ENCODE peak calls at places on chromosomes 11 and 22, in six cellular contexts. One of them, this sample, is unnamed.

GRCh38 chr11:11265994-11266606 is 87.0 kb downstream of the CSNK2A3 start:
- DNase-seq in fibroblast of lung: no peak
- DNase-seq in prostate gland: peak; percentile 19
- DNase-seq in esophagus squamous epithelium: no peak
- DNase-seq in mesendoderm: peak; percentile 67
- DNase-seq in body of pancreas: peak; percentile 53
- DNase-seq in this sample: peak; percentile 59

GRCh38 chr11:7575841-7576451 is 62.1 kb downstream of the PPFIBP2 start:
- DNase-seq in fibroblast of lung: no peak
- DNase-seq in prostate gland: peak; percentile 62
- DNase-seq in esophagus squamous epithelium: no peak
- DNase-seq in mesendoderm: peak; percentile 56
- DNase-seq in body of pancreas: no peak
- DNase-seq in this sample: peak; percentile 59

GRCh38 chr11:72012897-72013721 is 14.4 kb downstream of the IL18BP start:
- DNase-seq in fibroblast of lung: peak; percentile 85
- DNase-seq in prostate gland: peak; percentile 79
- DNase-seq in esophagus squamous epithelium: no peak
- DNase-seq in mesendoderm: peak; percentile 68
- DNase-seq in body of pancreas: peak; percentile 59
- DNase-seq in this sample: peak; percentile 87

GRCh38 chr11:61733120-61733978 is 19.1 kb upstream of the MYRF start:
- DNase-seq in fibroblast of lung: peak; percentile 84
- DNase-seq in prostate gland: peak; percentile 88
- DNase-seq in esophagus squamous epithelium: peak; percentile 9
- DNase-seq in mesendoderm: peak; percentile 78
- DNase-seq in body of pancreas: peak; percentile 89
- DNase-seq in this sample: peak; percentile 92

GRCh38 chr11:96393753-96394348 is 4.0 kb downstream of the JRKL start:
- DNase-seq in fibroblast of lung: peak; percentile 66
- DNase-seq in prostate gland: no peak
- DNase-seq in esophagus squamous epithelium: no peak
- DNase-seq in mesendoderm: peak; percentile 45
- DNase-seq in body of pancreas: no peak
- DNase-seq in this sample: no peak

GRCh38 chr11:68839953-68840641 is 1.6 kb downstream of the CPT1A start:
- DNase-seq in fibroblast of lung: no peak
- DNase-seq in prostate gland: no peak
- DNase-seq in esophagus squamous epithelium: no peak
- DNase-seq in mesendoderm: peak; percentile 54
- DNase-seq in body of pancreas: no peak
- DNase-seq in this sample: no peak

GRCh38 chr11:17691550-17691949 is 27.8 kb upstream of the MYOD1 start:
- DNase-seq in fibroblast of lung: no peak
- DNase-seq in prostate gland: no peak
- DNase-seq in esophagus squamous epithelium: no peak
- DNase-seq in mesendoderm: no peak
- DNase-seq in body of pancreas: no peak
- DNase-seq in this sample: no peak

GRCh38 chr11:35619030-35619753 is 932 bp downstream of the FJX1 start:
- DNase-seq in fibroblast of lung: peak; percentile 46
- DNase-seq in prostate gland: no peak
- DNase-seq in esophagus squamous epithelium: no peak
- DNase-seq in mesendoderm: peak; percentile 81
- DNase-seq in body of pancreas: peak; percentile 42
- DNase-seq in this sample: peak; percentile 48

GRCh38 chr11:70155386-70155785 is 47.7 kb upstream of the FADD start:
- DNase-seq in fibroblast of lung: peak; percentile 15
- DNase-seq in prostate gland: peak; percentile 79
- DNase-seq in esophagus squamous epithelium: no peak
- DNase-seq in mesendoderm: no peak
- DNase-seq in body of pancreas: no peak
- DNase-seq in this sample: no peak

GRCh38 chr11:235180-235997 is 753 bp downstream of the SIRT3 start:
- DNase-seq in fibroblast of lung: peak; percentile 20
- DNase-seq in prostate gland: no peak
- DNase-seq in esophagus squamous epithelium: no peak
- DNase-seq in mesendoderm: no peak
- DNase-seq in body of pancreas: no peak
- DNase-seq in this sample: peak; percentile 42

GRCh38 chr11:46649180-46649738 is 31.9 kb downstream of the ATG13 start:
- DNase-seq in fibroblast of lung: peak; percentile 97
- DNase-seq in prostate gland: peak; percentile 39
- DNase-seq in esophagus squamous epithelium: no peak
- DNase-seq in mesendoderm: peak; percentile 58
- DNase-seq in body of pancreas: no peak
- DNase-seq in this sample: no peak

GRCh38 chr22:33337524-33337923 is 279.3 kb upstream of the SYN3 start:
- DNase-seq in fibroblast of lung: no peak
- DNase-seq in prostate gland: peak; percentile 10
- DNase-seq in esophagus squamous epithelium: no peak
- DNase-seq in mesendoderm: no peak
- DNase-seq in body of pancreas: peak; percentile 24
- DNase-seq in this sample: no peak

GRCh38 chr11:135074397-135074998 is 662.5 kb upstream of the B3GAT1 start:
- DNase-seq in fibroblast of lung: no peak
- DNase-seq in prostate gland: no peak
- DNase-seq in esophagus squamous epithelium: no peak
- DNase-seq in mesendoderm: peak; percentile 46
- DNase-seq in body of pancreas: no peak
- DNase-seq in this sample: no peak

GRCh38 chr11:12689029-12689755 is 15.0 kb downstream of the TEAD1 start:
- DNase-seq in fibroblast of lung: no peak
- DNase-seq in prostate gland: no peak
- DNase-seq in esophagus squamous epithelium: no peak
- DNase-seq in mesendoderm: no peak
- DNase-seq in body of pancreas: no peak
- DNase-seq in this sample: no peak

GRCh38 chr11:133337905-133338536 is 194.3 kb downstream of the OPCML start:
- DNase-seq in fibroblast of lung: no peak
- DNase-seq in prostate gland: no peak
- DNase-seq in esophagus squamous epithelium: no peak
- DNase-seq in mesendoderm: peak; percentile 67
- DNase-seq in body of pancreas: no peak
- DNase-seq in this sample: no peak

GRCh38 chr11:74338963-74339362 is 27.5 kb upstream of the P4HA3 start:
- DNase-seq in fibroblast of lung: no peak
- DNase-seq in prostate gland: no peak
- DNase-seq in esophagus squamous epithelium: no peak
- DNase-seq in mesendoderm: no peak
- DNase-seq in body of pancreas: peak; percentile 25
- DNase-seq in this sample: no peak

GRCh38 chr11:66595245-66595904 is 2.4 kb downstream of the CCS start:
- DNase-seq in fibroblast of lung: peak; percentile 87
- DNase-seq in prostate gland: no peak
- DNase-seq in esophagus squamous epithelium: no peak
- DNase-seq in mesendoderm: no peak
- DNase-seq in body of pancreas: peak; percentile 37
- DNase-seq in this sample: no peak

GRCh38 chr11:22787565-22788162 is 41.9 kb downstream of the SVIP start:
- DNase-seq in fibroblast of lung: peak; percentile 53
- DNase-seq in prostate gland: peak; percentile 6
- DNase-seq in esophagus squamous epithelium: no peak
- DNase-seq in mesendoderm: peak; percentile 51
- DNase-seq in body of pancreas: peak; percentile 26
- DNase-seq in this sample: no peak

GRCh38 chr11:131217313-131218297 is 152.8 kb upstream of the NTM start:
- DNase-seq in fibroblast of lung: peak; percentile 11
- DNase-seq in prostate gland: no peak
- DNase-seq in esophagus squamous epithelium: no peak
- DNase-seq in mesendoderm: peak; percentile 45
- DNase-seq in body of pancreas: no peak
- DNase-seq in this sample: no peak

GRCh38 chr11:76321820-76322524 is 59.0 kb downstream of the THAP12 start:
- DNase-seq in fibroblast of lung: no peak
- DNase-seq in prostate gland: no peak
- DNase-seq in esophagus squamous epithelium: no peak
- DNase-seq in mesendoderm: no peak
- DNase-seq in body of pancreas: peak; percentile 70
- DNase-seq in this sample: no peak

GRCh38 chr11:76322593-76323341 is 58.2 kb downstream of the THAP12 start:
- DNase-seq in fibroblast of lung: no peak
- DNase-seq in prostate gland: no peak
- DNase-seq in esophagus squamous epithelium: no peak
- DNase-seq in mesendoderm: peak; percentile 16
- DNase-seq in body of pancreas: no peak
- DNase-seq in this sample: peak; percentile 32

GRCh38 chr11:76323804-76324203 is 57.1 kb downstream of the THAP12 start:
- DNase-seq in fibroblast of lung: no peak
- DNase-seq in prostate gland: no peak
- DNase-seq in esophagus squamous epithelium: no peak
- DNase-seq in mesendoderm: no peak
- DNase-seq in body of pancreas: no peak
- DNase-seq in this sample: no peak

GRCh38 chr11:76320929-76321328 is 60.0 kb downstream of the THAP12 start:
- DNase-seq in fibroblast of lung: no peak
- DNase-seq in prostate gland: no peak
- DNase-seq in esophagus squamous epithelium: no peak
- DNase-seq in mesendoderm: no peak
- DNase-seq in body of pancreas: no peak
- DNase-seq in this sample: no peak

DNA sequence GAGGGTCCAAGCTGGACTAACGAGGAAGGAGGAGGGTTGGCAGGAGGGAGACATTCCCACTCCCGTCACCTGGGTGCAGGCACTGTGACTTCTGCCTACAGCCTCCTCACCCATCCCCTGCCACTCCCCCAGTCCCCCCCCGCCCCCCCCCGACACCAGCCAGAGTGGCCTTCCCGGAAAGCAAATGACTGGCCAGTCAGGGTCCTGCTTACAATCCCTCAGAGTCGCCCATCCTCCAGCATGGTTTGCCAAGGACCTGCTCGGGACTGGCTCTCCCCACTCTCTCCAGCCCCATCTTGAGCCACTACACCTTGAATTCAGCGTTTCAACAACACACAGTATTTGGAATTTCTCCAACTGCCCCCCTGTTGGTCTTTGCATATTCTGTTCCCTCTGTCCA is 59.6 kb downstream of the THAP12 start:
- DNase-seq in fibroblast of lung: no peak
- DNase-seq in prostate gland: no peak
- DNase-seq in esophagus squamous epithelium: no peak
- DNase-seq in mesendoderm: no peak
- DNase-seq in body of pancreas: peak; percentile 43
- DNase-seq in this sample: no peak
- H3K4me3 ChIP-seq in fibroblast of lung: no peak overlapping the region
- H3K4me3 ChIP-seq in prostate gland: peak overlapping the region; percentile 9
- H3K4me3 ChIP-seq in esophagus squamous epithelium: no peak overlapping the region
- H3K4me3 ChIP-seq in mesendoderm: no peak overlapping the region
- H3K4me3 ChIP-seq in body of pancreas: peak overlapping the region; percentile 67
- H3K4me3 ChIP-seq in this sample: no peak overlapping the region

GRCh38 chr11:58578136-58578634 is 678 bp upstream of the ZFP91 start:
- DNase-seq in fibroblast of lung: peak; percentile 99
- DNase-seq in prostate gland: peak; percentile 96
- DNase-seq in esophagus squamous epithelium: peak; percentile 82
- DNase-seq in mesendoderm: peak; percentile 99
- DNase-seq in body of pancreas: peak; percentile 97
- DNase-seq in this sample: peak; percentile 97

GRCh38 chr11:58578635-58579191 is at the start of gene ZFP91:
- DNase-seq in fibroblast of lung: peak; percentile 98
- DNase-seq in prostate gland: peak; percentile 98
- DNase-seq in esophagus squamous epithelium: peak; percentile 94
- DNase-seq in mesendoderm: peak; percentile 99
- DNase-seq in body of pancreas: peak; percentile 98
- DNase-seq in this sample: peak; percentile 99

GRCh38 chr11:58577441-58578135 is 1.3 kb upstream of the ZFP91 start:
- DNase-seq in fibroblast of lung: peak; percentile 74
- DNase-seq in prostate gland: no peak
- DNase-seq in esophagus squamous epithelium: peak; percentile 75
- DNase-seq in mesendoderm: no peak
- DNase-seq in body of pancreas: no peak
- DNase-seq in this sample: peak; percentile 78

GRCh38 chr11:58575377-58576020 is at the start of gene LPXN:
- DNase-seq in fibroblast of lung: no peak
- DNase-seq in prostate gland: no peak
- DNase-seq in esophagus squamous epithelium: no peak
- DNase-seq in mesendoderm: no peak
- DNase-seq in body of pancreas: no peak
- DNase-seq in this sample: no peak

GRCh38 chr11:58576792-58577440 is 1.3 kb upstream of the LPXN start:
- DNase-seq in fibroblast of lung: peak; percentile 62
- DNase-seq in prostate gland: no peak
- DNase-seq in esophagus squamous epithelium: no peak
- DNase-seq in mesendoderm: peak; percentile 14
- DNase-seq in body of pancreas: no peak
- DNase-seq in this sample: no peak
- H3K4me1 ChIP-seq in fibroblast of lung: peaks cover 29% of the 10 kb centered on the region
- H3K4me1 ChIP-seq in prostate gland: peaks cover 3% of the 10 kb centered on the region
- H3K4me1 ChIP-seq in esophagus squamous epithelium: peaks cover 16% of the 10 kb centered on the region
- H3K4me1 ChIP-seq in mesendoderm: no peaks in the 10 kb centered on the region
- H3K4me1 ChIP-seq in body of pancreas: peaks cover 57% of the 10 kb centered on the region
- H3K4me1 ChIP-seq in this sample: peaks cover 4% of the 10 kb centered on the region

GRCh38 chr11:122115520-122116343 is at the start of gene BLID:
- DNase-seq in fibroblast of lung: peak; percentile 44
- DNase-seq in prostate gland: peak; percentile 70
- DNase-seq in esophagus squamous epithelium: no peak
- DNase-seq in mesendoderm: peak; percentile 70
- DNase-seq in body of pancreas: peak; percentile 26
- DNase-seq in this sample: no peak

GRCh38 chr11:122116591-122116990 is 576 bp upstream of the BLID start:
- DNase-seq in fibroblast of lung: no peak
- DNase-seq in prostate gland: no peak
- DNase-seq in esophagus squamous epithelium: no peak
- DNase-seq in mesendoderm: no peak
- DNase-seq in body of pancreas: no peak
- DNase-seq in this sample: no peak

GRCh38 chr11:122123258-122123929 is 7.4 kb upstream of the BLID start:
- DNase-seq in fibroblast of lung: peak; percentile 54
- DNase-seq in prostate gland: no peak
- DNase-seq in esophagus squamous epithelium: no peak
- DNase-seq in mesendoderm: no peak
- DNase-seq in body of pancreas: no peak
- DNase-seq in this sample: no peak

GRCh38 chr11:122122179-122122578 is 6.2 kb upstream of the BLID start:
- DNase-seq in fibroblast of lung: no peak
- DNase-seq in prostate gland: no peak
- DNase-seq in esophagus squamous epithelium: no peak
- DNase-seq in mesendoderm: no peak
- DNase-seq in body of pancreas: no peak
- DNase-seq in this sample: no peak

GRCh38 chr11:122120096-122120495 is 4.1 kb upstream of the BLID start:
- DNase-seq in fibroblast of lung: no peak
- DNase-seq in prostate gland: no peak
- DNase-seq in esophagus squamous epithelium: no peak
- DNase-seq in mesendoderm: no peak
- DNase-seq in body of pancreas: no peak
- DNase-seq in this sample: no peak
- H3K36me3 ChIP-seq in fibroblast of lung: peaks cover 16% of the 10 kb centered on the region
- H3K36me3 ChIP-seq in prostate gland: no peaks in the 10 kb centered on the region
- H3K36me3 ChIP-seq in esophagus squamous epithelium: no peaks in the 10 kb centered on the region
- H3K36me3 ChIP-seq in mesendoderm: no peaks in the 10 kb centered on the region
- H3K36me3 ChIP-seq in body of pancreas: no peaks in the 10 kb centered on the region
- H3K36me3 ChIP-seq in this sample: no peaks in the 10 kb centered on the region

DNA sequence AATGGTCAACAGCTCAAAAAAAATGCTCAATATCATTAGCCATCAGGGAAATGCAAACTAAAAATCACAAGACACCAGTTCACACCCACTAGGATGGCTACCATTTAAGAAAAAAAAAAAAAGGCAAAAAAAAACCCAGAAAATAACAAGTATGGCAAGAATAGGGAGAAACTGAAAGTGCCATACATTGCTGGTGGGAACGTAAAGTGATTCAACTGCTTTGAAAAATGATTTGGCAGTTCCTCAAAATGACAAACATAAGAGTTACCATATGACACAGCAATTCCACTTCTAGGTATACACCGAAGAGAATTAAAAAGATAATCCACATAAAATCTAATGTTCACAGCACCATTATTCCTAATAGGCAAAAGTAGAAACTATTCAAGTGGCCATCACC is 47.5 kb downstream of the PICALM start:
- DNase-seq in fibroblast of lung: no peak
- DNase-seq in prostate gland: no peak
- DNase-seq in esophagus squamous epithelium: no peak
- DNase-seq in mesendoderm: no peak
- DNase-seq in body of pancreas: no peak
- DNase-seq in this sample: no peak
- H3K4me3 ChIP-seq in fibroblast of lung: no peak overlapping the region
- H3K4me3 ChIP-seq in prostate gland: no peak overlapping the region
- H3K4me3 ChIP-seq in esophagus squamous epithelium: no peak overlapping the region
- H3K4me3 ChIP-seq in mesendoderm: no peak overlapping the region
- H3K4me3 ChIP-seq in body of pancreas: no peak overlapping the region
- H3K4me3 ChIP-seq in this sample: no peak overlapping the region

This sample was measured in aorta.